ENCODE peak calls at places on chromosomes 5 and 9, in six cellular contexts. T is hypothalamus, I is epithelial cell of prostate, J is GM12891, H is mucosa of gallbladder, U is tibial nerve. Q is an unnamed sample.

GRCh38 chr5:122965111-122965510 is 71.4 kb downstream of the PPIC start:
- DNase-seq in J (no peak), I (no peak), T (no peak), U (no peak), H (no peak), Q (no peak)

GRCh38 chr9:33445941-33446506 is 1.4 kb downstream of the AQP3 start:
- DNase-seq in J (no peak), H (no peak), T (no peak), U (no peak), I (no peak), Q (no peak)

GRCh38 chr9:84759300-84759750 is 89.8 kb downstream of the NTRK2 start:
- DNase-seq in I (peak; percentile 58), U (no peak), T (no peak), H (no peak), J (no peak), Q (no peak)

GRCh38 chr9:13410566-13411031 is 131.1 kb upstream of the MPDZ start:
- DNase-seq in J (no peak), H (no peak), T (no peak), U (no peak), I (peak; percentile 12), Q (no peak)

GRCh38 chr9:36855443-36856315 is 178.4 kb downstream of the PAX5 start:
- DNase-seq in J (no peak), H (peak; percentile 14), I (no peak), T (no peak), U (no peak), Q (no peak)

GRCh38 chr5:179343902-179344300 is 1.4 kb downstream of the ADAMTS2 start:
- DNase-seq in U (no peak), T (no peak), J (no peak), I (no peak), H (no peak), Q (peak; percentile 76)

GRCh38 chr5:110917161-110917875 is 154.2 kb upstream of the TSLP start:
- DNase-seq in J (no peak), I (no peak), U (no peak), T (no peak), H (no peak), Q (no peak)

GRCh38 chr5:139637438-139638089 is 10.6 kb upstream of the CXXC5 start:
- DNase-seq in H (peak; percentile 89), U (peak; percentile 82), J (peak; percentile 80), I (no peak), T (peak; percentile 70), Q (peak; percentile 91)

GRCh38 chr5:172412724-172413260 is 41.5 kb downstream of the SH3PXD2B start:
- DNase-seq in U (peak; percentile 94), J (no peak), I (no peak), T (peak; percentile 58), H (peak; percentile 68), Q (no peak)

GRCh38 chr9:15191358-15191757 is 115.7 kb downstream of the TTC39B start:
- DNase-seq in U (no peak), J (no peak), H (no peak), I (no peak), T (no peak), Q (no peak)

GRCh38 chr9:98045234-98046160 is 11.0 kb upstream of the NANS start:
- DNase-seq in J (no peak), I (no peak), H (no peak), U (no peak), T (no peak), Q (no peak)

GRCh38 chr5:10934789-10935355 is 173.8 kb upstream of the DAP start:
- DNase-seq in J (no peak), U (no peak), H (no peak), T (no peak), I (no peak), Q (no peak)

GRCh38 chr5:167726641-167727040 is 564.8 kb upstream of the WWC1 start:
- DNase-seq in J (no peak), T (no peak), U (no peak), I (no peak), H (no peak), Q (no peak)

GRCh38 chr5:84383816-84384603 is 670 bp downstream of the EDIL3 start:
- DNase-seq in H (no peak), U (peak; percentile 5), J (no peak), I (no peak), T (peak; percentile 42), Q (no peak)

Q was measured in D721Med.